ENCODE peak calls at places on chromosome 14, in seven cellular contexts. One of them, this sample, is unnamed.

GRCh38 chr14:105143451-105144230 is 24.9 kb downstream of the JAG2 start:
- DNase-seq in RKO: no peak
- DNase-seq in ovary: no peak
- DNase-seq in mesenteric fat pad: no peak
- DNase-seq in prostate gland: no peak
- DNase-seq in LHCN-M2: no peak
- DNase-seq in GM18507: no peak
- DNase-seq in this sample: no peak

GRCh38 chr14:22432348-22432976 is 156.6 kb downstream of the DAD1 start:
- DNase-seq in RKO: peak; percentile 27
- DNase-seq in ovary: peak; percentile 33
- DNase-seq in mesenteric fat pad: no peak
- DNase-seq in prostate gland: peak; percentile 68
- DNase-seq in LHCN-M2: peak; percentile 88
- DNase-seq in GM18507: no peak
- DNase-seq in this sample: peak; percentile 92

GRCh38 chr14:90105756-90106155 is 44.0 kb downstream of the KCNK13 start:
- DNase-seq in RKO: no peak
- DNase-seq in ovary: no peak
- DNase-seq in mesenteric fat pad: no peak
- DNase-seq in prostate gland: no peak
- DNase-seq in LHCN-M2: no peak
- DNase-seq in GM18507: no peak
- DNase-seq in this sample: no peak

GRCh38 chr14:99164712-99165111 is 107.3 kb downstream of the BCL11B start:
- DNase-seq in RKO: no peak
- DNase-seq in ovary: no peak
- DNase-seq in mesenteric fat pad: no peak
- DNase-seq in prostate gland: no peak
- DNase-seq in LHCN-M2: no peak
- DNase-seq in GM18507: no peak
- DNase-seq in this sample: no peak

GRCh38 chr14:91953170-91953985 is 5.9 kb upstream of the FBLN5 start:
- DNase-seq in RKO: no peak
- DNase-seq in ovary: peak; percentile 53
- DNase-seq in mesenteric fat pad: no peak
- DNase-seq in prostate gland: no peak
- DNase-seq in LHCN-M2: no peak
- DNase-seq in GM18507: no peak
- DNase-seq in this sample: no peak

GRCh38 chr14:69360438-69361108 is 37.5 kb downstream of the ERH start:
- DNase-seq in RKO: no peak
- DNase-seq in ovary: no peak
- DNase-seq in mesenteric fat pad: no peak
- DNase-seq in prostate gland: no peak
- DNase-seq in LHCN-M2: peak; percentile 26
- DNase-seq in GM18507: peak; percentile 18
- DNase-seq in this sample: no peak

GRCh38 chr14:75334191-75335051 is 55.8 kb downstream of the FOS start:
- DNase-seq in RKO: no peak
- DNase-seq in ovary: no peak
- DNase-seq in mesenteric fat pad: no peak
- DNase-seq in prostate gland: no peak
- DNase-seq in LHCN-M2: no peak
- DNase-seq in GM18507: no peak
- DNase-seq in this sample: no peak

GRCh38 chr14:93007225-93007997 is 84.5 kb downstream of the CHGA start:
- DNase-seq in RKO: peak; percentile 26
- DNase-seq in ovary: no peak
- DNase-seq in mesenteric fat pad: no peak
- DNase-seq in prostate gland: no peak
- DNase-seq in LHCN-M2: peak; percentile 80
- DNase-seq in GM18507: no peak
- DNase-seq in this sample: no peak

GRCh38 chr14:22540811-22541360 is 48.1 kb downstream of the DAD1 start:
- DNase-seq in RKO: no peak
- DNase-seq in ovary: no peak
- DNase-seq in mesenteric fat pad: no peak
- DNase-seq in prostate gland: no peak
- DNase-seq in LHCN-M2: no peak
- DNase-seq in GM18507: no peak
- DNase-seq in this sample: no peak

GRCh38 chr14:96735509-96735908 is 61.7 kb upstream of the VRK1 start:
- DNase-seq in RKO: no peak
- DNase-seq in ovary: no peak
- DNase-seq in mesenteric fat pad: no peak
- DNase-seq in prostate gland: no peak
- DNase-seq in LHCN-M2: no peak
- DNase-seq in GM18507: no peak
- DNase-seq in this sample: no peak

GRCh38 chr14:102508774-102509743 is 517 bp downstream of the ANKRD9 start:
- DNase-seq in RKO: peak; percentile 59
- DNase-seq in ovary: peak; percentile 76
- DNase-seq in mesenteric fat pad: peak; percentile 94
- DNase-seq in prostate gland: no peak
- DNase-seq in LHCN-M2: peak; percentile 28
- DNase-seq in GM18507: no peak
- DNase-seq in this sample: no peak

GRCh38 chr14:92646952-92647461 is 101.4 kb downstream of the LGMN start:
- DNase-seq in RKO: no peak
- DNase-seq in ovary: peak; percentile 40
- DNase-seq in mesenteric fat pad: no peak
- DNase-seq in prostate gland: peak; percentile 52
- DNase-seq in LHCN-M2: peak; percentile 50
- DNase-seq in GM18507: no peak
- DNase-seq in this sample: no peak

GRCh38 chr14:35526962-35527361 is 7.0 kb upstream of the INSM2 start:
- DNase-seq in RKO: no peak
- DNase-seq in ovary: no peak
- DNase-seq in mesenteric fat pad: no peak
- DNase-seq in prostate gland: no peak
- DNase-seq in LHCN-M2: no peak
- DNase-seq in GM18507: no peak
- DNase-seq in this sample: no peak

GRCh38 chr14:78253986-78254385 is 83.8 kb downstream of the NRXN3 start:
- DNase-seq in RKO: peak; percentile 85
- DNase-seq in ovary: no peak
- DNase-seq in mesenteric fat pad: no peak
- DNase-seq in prostate gland: no peak
- DNase-seq in LHCN-M2: peak; percentile 0
- DNase-seq in GM18507: no peak
- DNase-seq in this sample: peak; percentile 71

GRCh38 chr14:72869407-72870329 is 24.2 kb downstream of the DPF3 start:
- DNase-seq in RKO: no peak
- DNase-seq in ovary: no peak
- DNase-seq in mesenteric fat pad: no peak
- DNase-seq in prostate gland: no peak
- DNase-seq in LHCN-M2: no peak
- DNase-seq in GM18507: no peak
- DNase-seq in this sample: no peak

GRCh38 chr14:70698288-70698687 is 56.6 kb downstream of the TTC9 start:
- DNase-seq in RKO: no peak
- DNase-seq in ovary: no peak
- DNase-seq in mesenteric fat pad: no peak
- DNase-seq in prostate gland: no peak
- DNase-seq in LHCN-M2: peak; percentile 49
- DNase-seq in GM18507: no peak
- DNase-seq in this sample: no peak

GRCh38 chr14:53956427-53957201 is at the start of gene BMP4:
- DNase-seq in RKO: peak; percentile 38
- DNase-seq in ovary: peak; percentile 92
- DNase-seq in mesenteric fat pad: no peak
- DNase-seq in prostate gland: peak; percentile 70
- DNase-seq in LHCN-M2: no peak
- DNase-seq in GM18507: no peak
- DNase-seq in this sample: no peak

GRCh38 chr14:58808828-58809227 is 171.1 kb downstream of the DACT1 start:
- DNase-seq in RKO: no peak
- DNase-seq in ovary: peak; percentile 61
- DNase-seq in mesenteric fat pad: no peak
- DNase-seq in prostate gland: peak; percentile 58
- DNase-seq in LHCN-M2: peak; percentile 82
- DNase-seq in GM18507: no peak
- DNase-seq in this sample: no peak

GRCh38 chr14:32375663-32376062 is 46.6 kb downstream of the AKAP6 start:
- DNase-seq in RKO: no peak
- DNase-seq in ovary: no peak
- DNase-seq in mesenteric fat pad: no peak
- DNase-seq in prostate gland: no peak
- DNase-seq in LHCN-M2: no peak
- DNase-seq in GM18507: no peak
- DNase-seq in this sample: no peak

GRCh38 chr14:77086017-77086727 is 11.9 kb upstream of the CIPC start:
- DNase-seq in RKO: no peak
- DNase-seq in ovary: no peak
- DNase-seq in mesenteric fat pad: no peak
- DNase-seq in prostate gland: peak; percentile 45
- DNase-seq in LHCN-M2: peak; percentile 38
- DNase-seq in GM18507: no peak
- DNase-seq in this sample: no peak

GRCh38 chr14:95197498-95198010 is 40.2 kb upstream of the DICER1 start:
- DNase-seq in RKO: no peak
- DNase-seq in ovary: no peak
- DNase-seq in mesenteric fat pad: no peak
- DNase-seq in prostate gland: peak; percentile 67
- DNase-seq in LHCN-M2: no peak
- DNase-seq in GM18507: no peak
- DNase-seq in this sample: no peak

GRCh38 chr14:75711796-75712211 is 50.8 kb downstream of the TTLL5 start:
- DNase-seq in RKO: peak; percentile 2
- DNase-seq in ovary: peak; percentile 20
- DNase-seq in mesenteric fat pad: no peak
- DNase-seq in prostate gland: peak; percentile 88
- DNase-seq in LHCN-M2: peak; percentile 83
- DNase-seq in GM18507: no peak
- DNase-seq in this sample: no peak

GRCh38 chr14:64191756-64192155 is 102.4 kb downstream of the ESR2 start:
- DNase-seq in RKO: peak; percentile 83
- DNase-seq in ovary: no peak
- DNase-seq in mesenteric fat pad: no peak
- DNase-seq in prostate gland: no peak
- DNase-seq in LHCN-M2: peak; percentile 81
- DNase-seq in GM18507: no peak
- DNase-seq in this sample: no peak

GRCh38 chr14:93019367-93019843 is 96.3 kb downstream of the ITPK1 start:
- DNase-seq in RKO: no peak
- DNase-seq in ovary: peak; percentile 76
- DNase-seq in mesenteric fat pad: no peak
- DNase-seq in prostate gland: peak; percentile 79
- DNase-seq in LHCN-M2: no peak
- DNase-seq in GM18507: no peak
- DNase-seq in this sample: no peak

GRCh38 chr14:24277606-24278321 is 6.4 kb upstream of the RABGGTA start:
- DNase-seq in RKO: no peak
- DNase-seq in ovary: no peak
- DNase-seq in mesenteric fat pad: no peak
- DNase-seq in prostate gland: no peak
- DNase-seq in LHCN-M2: no peak
- DNase-seq in GM18507: no peak
- DNase-seq in this sample: no peak

GRCh38 chr14:88660056-88660455 is 97.2 kb downstream of the ZC3H14 start:
- DNase-seq in RKO: no peak
- DNase-seq in ovary: no peak
- DNase-seq in mesenteric fat pad: no peak
- DNase-seq in prostate gland: no peak
- DNase-seq in LHCN-M2: no peak
- DNase-seq in GM18507: no peak
- DNase-seq in this sample: no peak

GRCh38 chr14:53925201-53925766 is 31.3 kb downstream of the BMP4 start:
- DNase-seq in RKO: no peak
- DNase-seq in ovary: no peak
- DNase-seq in mesenteric fat pad: no peak
- DNase-seq in prostate gland: no peak
- DNase-seq in LHCN-M2: no peak
- DNase-seq in GM18507: no peak
- DNase-seq in this sample: no peak

GRCh38 chr14:57871487-57872080 is 5.7 kb upstream of the SLC35F4 start:
- DNase-seq in RKO: peak; percentile 77
- DNase-seq in ovary: no peak
- DNase-seq in mesenteric fat pad: no peak
- DNase-seq in prostate gland: no peak
- DNase-seq in LHCN-M2: peak; percentile 24
- DNase-seq in GM18507: peak; percentile 25
- DNase-seq in this sample: peak; percentile 46

GRCh38 chr14:61146896-61147295 is 134.2 kb downstream of the TMEM30B start:
- DNase-seq in RKO: no peak
- DNase-seq in ovary: no peak
- DNase-seq in mesenteric fat pad: no peak
- DNase-seq in prostate gland: no peak
- DNase-seq in LHCN-M2: no peak
- DNase-seq in GM18507: no peak
- DNase-seq in this sample: no peak

GRCh38 chr14:42192659-42193425 is 586.2 kb downstream of the LRFN5 start:
- DNase-seq in RKO: peak; percentile 85
- DNase-seq in ovary: no peak
- DNase-seq in mesenteric fat pad: no peak
- DNase-seq in prostate gland: peak; percentile 9
- DNase-seq in LHCN-M2: peak; percentile 94
- DNase-seq in GM18507: no peak
- DNase-seq in this sample: peak; percentile 58

GRCh38 chr14:35766700-35767082 is 42.4 kb downstream of the RALGAPA1 start:
- DNase-seq in RKO: no peak
- DNase-seq in ovary: no peak
- DNase-seq in mesenteric fat pad: no peak
- DNase-seq in prostate gland: no peak
- DNase-seq in LHCN-M2: no peak
- DNase-seq in GM18507: no peak
- DNase-seq in this sample: no peak

GRCh38 chr14:80491131-80491530 is 279.8 kb upstream of the DIO2 start:
- DNase-seq in RKO: no peak
- DNase-seq in ovary: no peak
- DNase-seq in mesenteric fat pad: no peak
- DNase-seq in prostate gland: no peak
- DNase-seq in LHCN-M2: peak; percentile 93
- DNase-seq in GM18507: no peak
- DNase-seq in this sample: no peak

GRCh38 chr14:63542231-63542999 is 762 bp downstream of the PPP2R5E start:
- DNase-seq in RKO: peak; percentile 32
- DNase-seq in ovary: no peak
- DNase-seq in mesenteric fat pad: no peak
- DNase-seq in prostate gland: peak; percentile 14
- DNase-seq in LHCN-M2: peak; percentile 12
- DNase-seq in GM18507: no peak
- DNase-seq in this sample: no peak

GRCh38 chr14:98138666-98139065 is 1133.3 kb downstream of the BCL11B start:
- DNase-seq in RKO: no peak
- DNase-seq in ovary: no peak
- DNase-seq in mesenteric fat pad: no peak
- DNase-seq in prostate gland: peak; percentile 41
- DNase-seq in LHCN-M2: no peak
- DNase-seq in GM18507: no peak
- DNase-seq in this sample: no peak

GRCh38 chr14:51730094-51730493 is 78.4 kb downstream of the FRMD6 start:
- DNase-seq in RKO: no peak
- DNase-seq in ovary: no peak
- DNase-seq in mesenteric fat pad: no peak
- DNase-seq in prostate gland: no peak
- DNase-seq in LHCN-M2: no peak
- DNase-seq in GM18507: no peak
- DNase-seq in this sample: no peak

GRCh38 chr14:51283402-51283825 is 43.4 kb downstream of the TMX1 start:
- DNase-seq in RKO: peak; percentile 88
- DNase-seq in ovary: no peak
- DNase-seq in mesenteric fat pad: no peak
- DNase-seq in prostate gland: peak; percentile 33
- DNase-seq in LHCN-M2: peak; percentile 88
- DNase-seq in GM18507: no peak
- DNase-seq in this sample: peak; percentile 84

GRCh38 chr14:65069874-65070709 is 32.2 kb downstream of the MAX start:
- DNase-seq in RKO: no peak
- DNase-seq in ovary: no peak
- DNase-seq in mesenteric fat pad: no peak
- DNase-seq in prostate gland: peak; percentile 88
- DNase-seq in LHCN-M2: no peak
- DNase-seq in GM18507: no peak
- DNase-seq in this sample: no peak

GRCh38 chr14:74133833-74134481 is 49.2 kb downstream of the LIN52 start:
- DNase-seq in RKO: no peak
- DNase-seq in ovary: no peak
- DNase-seq in mesenteric fat pad: no peak
- DNase-seq in prostate gland: no peak
- DNase-seq in LHCN-M2: no peak
- DNase-seq in GM18507: no peak
- DNase-seq in this sample: no peak